ENCODE peak calls at places on chromosome X, in nine cellular contexts. D is tibial nerve, G is endothelial cell of umbilical vein, R is sigmoid colon, E is stomach, K is uterus, X is adrenal gland, W is ovary, O is IMR-90. H is an unnamed sample.
A peak's percentile ranks its signal among the peaks of the same experiment; 100 is the strongest.

GRCh38 chrX:115522955-115523354 is 38.0 kb upstream of the PLS3 start:
- DNase-seq in W (no peak), O (no peak), E (no peak), D (no peak), R (no peak), K (no peak), X (no peak), G (no peak), H (no peak)

GRCh38 chrX:42269186-42269585 is 345.8 kb upstream of the CASK start:
- DNase-seq in R (no peak), D (no peak), G (no peak), X (no peak), K (no peak), O (peak; percentile 0), E (no peak), W (no peak), H (no peak)

GRCh38 chrX:10039821-10040793 is 72.9 kb downstream of the CLDN34 start:
- DNase-seq in E (no peak), G (peak; percentile 63), X (no peak), O (no peak), D (no peak), R (no peak), K (no peak), W (no peak), H (no peak)

GRCh38 chrX:44675364-44676024 is 132.8 kb upstream of the FUNDC1 start:
- DNase-seq in X (peak; percentile 13), R (peak; percentile 67), G (peak; percentile 4), E (no peak), W (peak; percentile 51), O (peak; percentile 91), D (peak; percentile 13), K (peak; percentile 60), H (no peak)

GRCh38 chrX:45852884-45853283 is 652.2 kb upstream of the DIPK2B start:
- DNase-seq in K (no peak), O (no peak), X (no peak), R (no peak), G (no peak), E (no peak), W (no peak), D (no peak), H (no peak)

GRCh38 chrX:47838361-47838760 is 1.7 kb downstream of the ZNF81 start:
- DNase-seq in O (no peak), X (no peak), W (no peak), D (no peak), G (no peak), K (no peak), E (no peak), R (no peak), H (no peak)

GRCh38 chrX:57573754-57574153 is 18.1 kb upstream of the ZXDB start:
- DNase-seq in W (no peak), O (peak; percentile 17), G (peak; percentile 11), D (no peak), X (peak; percentile 5), R (no peak), E (no peak), K (no peak), H (no peak)

GRCh38 chrX:103817502-103817901 is 14.6 kb downstream of the RAB9B start:
- DNase-seq in R (no peak), D (no peak), W (no peak), G (peak; percentile 53), E (no peak), O (peak; percentile 42), K (no peak), X (no peak), H (no peak)

GRCh38 chrX:154378059-154378798 is 866 bp upstream of the EMD start:
- DNase-seq in X (peak; percentile 65), K (peak; percentile 73), E (peak; percentile 70), D (no peak), O (peak; percentile 40), W (peak; percentile 80), R (peak; percentile 90), G (peak; percentile 70), H (no peak)

GRCh38 chrX:78123190-78123589 is 16.3 kb downstream of the TAF9B start:
- DNase-seq in G (no peak), R (no peak), E (no peak), K (no peak), X (no peak), O (peak; percentile 63), D (no peak), W (no peak), H (no peak)

GRCh38 chrX:65581661-65582339 is 47.2 kb upstream of the LAS1L start:
- DNase-seq in K (peak; percentile 61), D (peak; percentile 28), R (peak; percentile 74), X (peak; percentile 59), G (peak; percentile 51), O (peak; percentile 61), E (peak; percentile 65), W (peak; percentile 58), H (peak; percentile 40)

GRCh38 chrX:120603707-120604358 is at the start of gene MCTS1:
- DNase-seq in K (peak; percentile 79), D (peak; percentile 38), E (peak; percentile 86), X (peak; percentile 89), O (peak; percentile 96), R (peak; percentile 93), G (peak; percentile 94), W (peak; percentile 76), H (peak; percentile 84)

GRCh38 chrX:120604359-120604782 is 470 bp downstream of the MCTS1 start:
- DNase-seq in K (no peak), O (peak; percentile 33), X (peak; percentile 60), R (no peak), W (no peak), E (no peak), G (peak; percentile 45), D (no peak), H (no peak)
- TF ChIP-seq POLR2A in K (no peak), O (no peak), X (no peak), R (no peak), W (no peak), E (no peak), G (peak; percentile 2), D (no peak), H (no peak)

DNA sequence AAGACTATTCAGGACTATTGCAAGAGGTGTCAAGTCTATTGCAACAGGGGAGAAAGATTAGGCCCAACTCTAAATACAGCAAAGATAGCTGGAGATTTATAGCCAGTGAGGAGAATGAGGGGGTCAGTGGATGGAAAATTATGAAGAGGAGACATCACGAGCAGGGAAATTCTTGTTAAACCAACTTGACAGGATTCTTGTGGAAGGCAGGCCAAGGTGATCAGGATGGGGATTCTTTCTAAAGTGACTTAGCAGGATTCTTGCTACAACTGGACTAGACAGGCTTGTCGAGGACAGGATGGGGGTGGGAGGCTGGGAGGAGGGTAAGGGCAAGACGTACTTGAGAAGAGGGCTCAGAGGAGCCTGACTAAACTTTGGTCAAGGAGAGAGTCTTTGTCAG is 89.0 kb downstream of the PHEX start:
- DNase-seq in X (no peak), G (no peak), D (no peak), W (no peak), R (no peak), E (no peak), K (no peak), O (no peak), H (no peak)
- H3K4me1 ChIP-seq in X (no peaks in the 10 kb centered on the region), G (no peaks in the 10 kb centered on the region), D (no peaks in the 10 kb centered on the region), W (no peaks in the 10 kb centered on the region), R (no peaks in the 10 kb centered on the region), E (no peaks in the 10 kb centered on the region), K (no peaks in the 10 kb centered on the region), O (no peaks in the 10 kb centered on the region), H (no peaks in the 10 kb centered on the region)

DNA sequence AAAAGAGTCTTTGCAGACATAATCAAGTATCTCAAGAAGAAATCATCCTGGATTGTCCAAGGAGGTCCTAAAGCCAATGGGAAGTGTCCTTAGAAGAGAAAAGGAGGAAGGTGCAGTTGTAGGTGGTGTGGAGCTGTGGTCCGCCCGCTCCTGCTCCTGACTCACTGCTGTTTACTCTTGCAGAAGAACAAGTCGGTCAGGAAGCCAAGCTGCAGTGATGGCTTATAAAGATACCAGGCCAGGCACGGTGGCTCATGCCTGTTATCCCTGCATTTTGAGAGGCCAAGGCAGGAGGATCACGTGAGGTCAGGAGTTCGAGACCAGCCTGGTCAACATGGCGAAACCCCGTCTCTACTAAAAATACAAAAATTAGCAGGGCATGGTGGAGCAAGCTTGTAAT is 66.4 kb upstream of the ATP6AP2 start:
- DNase-seq in W (no peak), K (no peak), R (no peak), D (no peak), X (peak; percentile 15), O (no peak), G (no peak), E (peak; percentile 27), H (peak; percentile 19)
- TF ChIP-seq POLR2A in W (no peak), K (no peak), R (no peak), D (no peak), X (no peak), O (no peak), G (no peak), E (no peak), H (no peak)

GRCh38 chrX:118862086-118862485 is 38.5 kb downstream of the ZCCHC12 start:
- DNase-seq in E (no peak), W (no peak), X (no peak), K (no peak), R (no peak), G (no peak), O (no peak), D (no peak), H (no peak)
- H3K4me1 ChIP-seq in E (no peaks in the 10 kb centered on the region), W (no peaks in the 10 kb centered on the region), X (no peaks in the 10 kb centered on the region), K (no peaks in the 10 kb centered on the region), R (peaks cover 24% of the 10 kb centered on the region), G (no peaks in the 10 kb centered on the region), O (no peaks in the 10 kb centered on the region), D (no peaks in the 10 kb centered on the region), H (no peaks in the 10 kb centered on the region)

GRCh38 chrX:13088155-13088485 is 43.7 kb upstream of the FAM9C start:
- DNase-seq in W (no peak), K (no peak), O (no peak), X (no peak), R (no peak), D (no peak), E (no peak), G (no peak), H (no peak)

GRCh38 chrX:13084611-13085010 is 40.2 kb upstream of the FAM9C start:
- DNase-seq in G (peak; percentile 32), D (no peak), E (no peak), O (no peak), R (no peak), X (no peak), W (no peak), K (no peak), H (no peak)

GRCh38 chrX:13086076-13086475 is 41.7 kb upstream of the FAM9C start:
- DNase-seq in E (no peak), K (no peak), G (no peak), R (no peak), O (no peak), W (no peak), X (no peak), D (no peak), H (no peak)

GRCh38 chrX:13087322-13088154 is 43.1 kb upstream of the FAM9C start:
- DNase-seq in D (no peak), R (no peak), W (no peak), O (peak; percentile 70), K (no peak), G (peak; percentile 52), E (no peak), X (no peak), H (no peak)

DNA sequence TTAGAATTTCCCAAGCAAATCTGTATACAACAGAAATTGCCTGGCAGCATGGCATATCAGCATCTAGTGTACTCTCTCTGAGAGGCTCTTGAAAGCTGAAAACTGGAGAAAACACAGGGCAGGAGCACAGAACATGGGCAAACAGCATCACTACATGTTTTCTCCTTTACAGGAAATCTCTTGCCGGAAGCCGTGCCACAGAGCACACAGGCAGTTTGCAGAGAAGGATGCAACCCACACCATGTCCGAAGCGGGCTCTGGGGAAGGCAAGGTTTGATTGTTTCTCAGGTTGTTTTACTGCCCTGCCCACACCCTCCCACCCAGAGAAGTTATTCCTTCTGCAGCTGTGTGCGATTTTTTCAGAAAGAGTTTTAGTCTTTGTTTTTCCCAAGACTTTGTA is 41.1 kb upstream of the FAM9C start:
- DNase-seq in K (no peak), R (no peak), D (no peak), O (no peak), E (no peak), W (no peak), G (no peak), X (no peak), H (no peak)
- TF ChIP-seq POLR2A in K (no peak), R (no peak), D (no peak), O (no peak), E (no peak), W (no peak), G (no peak), X (no peak), H (no peak)